ENCODE peak calls at places on chromosome 5, in five cellular contexts. One of them, this sample, is unnamed.

GRCh38 chr5:120146787-120147186 is 317.3 kb upstream of the PRR16 start:
- DNase-seq in fibroblast of lung: peak; percentile 33
- DNase-seq in kidney: no peak
- DNase-seq in MM.1S: no peak
- DNase-seq in iPS DF 6.9: no peak
- DNase-seq in this sample: no peak

GRCh38 chr5:39998518-39998917 is 573.7 kb upstream of the DAB2 start:
- DNase-seq in kidney: no peak
- DNase-seq in MM.1S: no peak
- DNase-seq in iPS DF 6.9: no peak
- DNase-seq in fibroblast of lung: no peak
- DNase-seq in this sample: peak; percentile 4

GRCh38 chr5:123089572-123089970 is 530 bp downstream of the PRDM6 start:
- DNase-seq in MM.1S: no peak
- DNase-seq in kidney: peak; percentile 70
- DNase-seq in iPS DF 6.9: no peak
- DNase-seq in fibroblast of lung: peak; percentile 34
- DNase-seq in this sample: peak; percentile 60

GRCh38 chr5:32158679-32158975 is 15.5 kb downstream of the GOLPH3 start:
- DNase-seq in kidney: no peak
- DNase-seq in MM.1S: no peak
- DNase-seq in iPS DF 6.9: no peak
- DNase-seq in fibroblast of lung: no peak
- DNase-seq in this sample: no peak

GRCh38 chr5:3412146-3412545 is 183.5 kb upstream of the IRX1 start:
- DNase-seq in kidney: no peak
- DNase-seq in iPS DF 6.9: no peak
- DNase-seq in MM.1S: peak; percentile 16
- DNase-seq in fibroblast of lung: no peak
- DNase-seq in this sample: no peak

GRCh38 chr5:64947031-64947430 is 178.3 kb downstream of the CWC27 start:
- DNase-seq in kidney: no peak
- DNase-seq in MM.1S: no peak
- DNase-seq in fibroblast of lung: peak; percentile 86
- DNase-seq in iPS DF 6.9: no peak
- DNase-seq in this sample: peak; percentile 42

GRCh38 chr5:60010328-60010727 is 116.8 kb upstream of the PDE4D start:
- DNase-seq in MM.1S: no peak
- DNase-seq in fibroblast of lung: no peak
- DNase-seq in iPS DF 6.9: no peak
- DNase-seq in kidney: no peak
- DNase-seq in this sample: no peak

GRCh38 chr5:135543151-135543818 is 7.5 kb upstream of the NEUROG1 start:
- DNase-seq in kidney: no peak
- DNase-seq in iPS DF 6.9: no peak
- DNase-seq in fibroblast of lung: no peak
- DNase-seq in MM.1S: peak; percentile 20
- DNase-seq in this sample: no peak

GRCh38 chr5:74767579-74767913 is 497 bp downstream of the NSA2 start:
- DNase-seq in MM.1S: peak; percentile 20
- DNase-seq in kidney: no peak
- DNase-seq in fibroblast of lung: peak; percentile 67
- DNase-seq in iPS DF 6.9: no peak
- DNase-seq in this sample: peak; percentile 76

GRCh38 chr5:131671994-131672655 is 37.1 kb upstream of the RAPGEF6 start:
- DNase-seq in kidney: no peak
- DNase-seq in fibroblast of lung: peak; percentile 95
- DNase-seq in iPS DF 6.9: no peak
- DNase-seq in MM.1S: no peak
- DNase-seq in this sample: peak; percentile 63

GRCh38 chr5:32928761-32929160 is 217.6 kb downstream of the NPR3 start:
- DNase-seq in fibroblast of lung: peak; percentile 40
- DNase-seq in iPS DF 6.9: no peak
- DNase-seq in kidney: no peak
- DNase-seq in MM.1S: no peak
- DNase-seq in this sample: no peak

GRCh38 chr5:132426525-132427138 is 57.1 kb downstream of the SLC22A5 start:
- DNase-seq in kidney: peak; percentile 92
- DNase-seq in iPS DF 6.9: no peak
- DNase-seq in fibroblast of lung: peak; percentile 97
- DNase-seq in MM.1S: peak; percentile 81
- DNase-seq in this sample: peak; percentile 78

GRCh38 chr5:175219256-175219835 is 224.6 kb downstream of the DRD1 start:
- DNase-seq in MM.1S: no peak
- DNase-seq in kidney: no peak
- DNase-seq in fibroblast of lung: peak; percentile 27
- DNase-seq in iPS DF 6.9: no peak
- DNase-seq in this sample: no peak

GRCh38 chr5:128084228-128085167 is 932 bp downstream of the SLC12A2 start:
- DNase-seq in MM.1S: peak; percentile 41
- DNase-seq in fibroblast of lung: peak; percentile 52
- DNase-seq in kidney: peak; percentile 85
- DNase-seq in iPS DF 6.9: no peak
- DNase-seq in this sample: peak; percentile 51

GRCh38 chr5:139149477-139150199 is 48.5 kb downstream of the SIL1 start:
- DNase-seq in iPS DF 6.9: no peak
- DNase-seq in MM.1S: no peak
- DNase-seq in kidney: no peak
- DNase-seq in fibroblast of lung: peak; percentile 85
- DNase-seq in this sample: no peak

GRCh38 chr5:38379360-38379827 is 121.0 kb downstream of the EGFLAM start:
- DNase-seq in iPS DF 6.9: no peak
- DNase-seq in fibroblast of lung: peak; percentile 1
- DNase-seq in kidney: no peak
- DNase-seq in MM.1S: no peak
- DNase-seq in this sample: no peak
- H3K36me3 ChIP-seq in iPS DF 6.9: no peaks in the 10 kb centered on the region
- H3K36me3 ChIP-seq in fibroblast of lung: no peaks in the 10 kb centered on the region
- H3K36me3 ChIP-seq in kidney: no peaks in the 10 kb centered on the region
- H3K36me3 ChIP-seq in MM.1S: no peaks in the 10 kb centered on the region
- H3K36me3 ChIP-seq in this sample: no peaks in the 10 kb centered on the region

DNA sequence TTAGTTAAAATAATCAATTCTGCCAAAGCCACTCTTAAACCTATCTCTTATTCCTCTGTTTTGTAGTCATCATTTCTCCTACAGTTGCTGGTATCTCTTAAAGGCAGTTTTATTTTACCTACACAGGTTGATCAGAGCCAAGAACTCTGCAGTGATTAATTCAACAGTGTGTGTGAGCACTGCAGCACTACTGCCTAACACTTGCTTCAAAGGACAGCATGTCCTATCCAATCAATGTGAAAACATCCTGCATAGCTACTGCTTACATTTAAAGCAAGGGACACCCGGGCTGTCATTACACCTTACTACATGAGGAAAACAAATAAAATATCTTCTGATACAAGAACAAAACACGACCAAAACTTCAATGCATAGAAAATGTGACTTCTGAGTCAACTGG is 45.1 kb upstream of the HK3 start:
- DNase-seq in fibroblast of lung: no peak
- DNase-seq in MM.1S: no peak
- DNase-seq in iPS DF 6.9: no peak
- DNase-seq in kidney: no peak
- DNase-seq in this sample: no peak
- H3K36me3 ChIP-seq in fibroblast of lung: peaks cover 4% of the 10 kb centered on the region
- H3K36me3 ChIP-seq in MM.1S: peaks cover 3% of the 10 kb centered on the region
- H3K36me3 ChIP-seq in iPS DF 6.9: no peaks in the 10 kb centered on the region
- H3K36me3 ChIP-seq in kidney: peaks cover 9% of the 10 kb centered on the region
- H3K36me3 ChIP-seq in this sample: peaks cover 4% of the 10 kb centered on the region

GRCh38 chr5:637581-638450 is 25.7 kb downstream of the CEP72 start:
- DNase-seq in iPS DF 6.9: no peak
- DNase-seq in kidney: no peak
- DNase-seq in fibroblast of lung: no peak
- DNase-seq in MM.1S: no peak
- DNase-seq in this sample: no peak

GRCh38 chr5:638501-639252 is 26.5 kb downstream of the CEP72 start:
- DNase-seq in kidney: no peak
- DNase-seq in MM.1S: no peak
- DNase-seq in iPS DF 6.9: no peak
- DNase-seq in fibroblast of lung: no peak
- DNase-seq in this sample: no peak

GRCh38 chr5:640461-641330 is 28.6 kb downstream of the CEP72 start:
- DNase-seq in iPS DF 6.9: no peak
- DNase-seq in fibroblast of lung: no peak
- DNase-seq in kidney: no peak
- DNase-seq in MM.1S: no peak
- DNase-seq in this sample: no peak

GRCh38 chr5:639584-640213 is 27.6 kb downstream of the CEP72 start:
- DNase-seq in fibroblast of lung: no peak
- DNase-seq in MM.1S: no peak
- DNase-seq in iPS DF 6.9: no peak
- DNase-seq in kidney: no peak
- DNase-seq in this sample: no peak

DNA sequence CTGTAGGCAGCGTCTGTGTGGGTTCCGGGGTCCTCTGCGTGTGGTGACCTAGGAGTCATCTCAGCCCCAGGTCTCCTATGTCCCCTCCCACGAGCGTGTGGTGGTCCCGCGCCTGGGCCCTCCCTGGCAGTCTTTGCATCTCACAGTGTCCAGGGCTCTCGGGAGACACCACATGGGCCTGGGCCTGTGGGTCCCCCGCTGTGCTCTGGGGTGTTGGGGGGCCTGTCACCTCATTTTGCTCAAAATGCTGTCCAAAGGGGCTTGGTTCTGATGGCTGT is 27.1 kb downstream of the CEP72 start:
- DNase-seq in MM.1S: no peak
- DNase-seq in iPS DF 6.9: no peak
- DNase-seq in fibroblast of lung: no peak
- DNase-seq in kidney: no peak
- DNase-seq in this sample: no peak
- H3K36me3 ChIP-seq in MM.1S: peaks cover 6% of the 10 kb centered on the region
- H3K36me3 ChIP-seq in iPS DF 6.9: peaks cover 52% of the 10 kb centered on the region
- H3K36me3 ChIP-seq in fibroblast of lung: peaks cover 11% of the 10 kb centered on the region
- H3K36me3 ChIP-seq in kidney: peaks cover 10% of the 10 kb centered on the region
- H3K36me3 ChIP-seq in this sample: no peaks in the 10 kb centered on the region

GRCh38 chr5:1801954-1802295 is 718 bp downstream of the NDUFS6 start:
- DNase-seq in fibroblast of lung: no peak
- DNase-seq in iPS DF 6.9: no peak
- DNase-seq in MM.1S: peak; percentile 35
- DNase-seq in kidney: no peak
- DNase-seq in this sample: peak; percentile 37
- H3K36me3 ChIP-seq in fibroblast of lung: peaks cover 28% of the 10 kb centered on the region
- H3K36me3 ChIP-seq in iPS DF 6.9: peaks cover 40% of the 10 kb centered on the region
- H3K36me3 ChIP-seq in MM.1S: peaks cover 22% of the 10 kb centered on the region
- H3K36me3 ChIP-seq in kidney: peaks cover 42% of the 10 kb centered on the region
- H3K36me3 ChIP-seq in this sample: no peaks in the 10 kb centered on the region

GRCh38 chr5:146164382-146164781 is 18.1 kb downstream of the LARS1 start:
- DNase-seq in MM.1S: no peak
- DNase-seq in kidney: no peak
- DNase-seq in fibroblast of lung: no peak
- DNase-seq in iPS DF 6.9: no peak
- DNase-seq in this sample: no peak
- H3K36me3 ChIP-seq in MM.1S: peaks cover 7% of the 10 kb centered on the region
- H3K36me3 ChIP-seq in kidney: peaks cover 30% of the 10 kb centered on the region
- H3K36me3 ChIP-seq in fibroblast of lung: no peaks in the 10 kb centered on the region
- H3K36me3 ChIP-seq in iPS DF 6.9: peaks cover 18% of the 10 kb centered on the region
- H3K36me3 ChIP-seq in this sample: peaks cover 5% of the 10 kb centered on the region

DNA sequence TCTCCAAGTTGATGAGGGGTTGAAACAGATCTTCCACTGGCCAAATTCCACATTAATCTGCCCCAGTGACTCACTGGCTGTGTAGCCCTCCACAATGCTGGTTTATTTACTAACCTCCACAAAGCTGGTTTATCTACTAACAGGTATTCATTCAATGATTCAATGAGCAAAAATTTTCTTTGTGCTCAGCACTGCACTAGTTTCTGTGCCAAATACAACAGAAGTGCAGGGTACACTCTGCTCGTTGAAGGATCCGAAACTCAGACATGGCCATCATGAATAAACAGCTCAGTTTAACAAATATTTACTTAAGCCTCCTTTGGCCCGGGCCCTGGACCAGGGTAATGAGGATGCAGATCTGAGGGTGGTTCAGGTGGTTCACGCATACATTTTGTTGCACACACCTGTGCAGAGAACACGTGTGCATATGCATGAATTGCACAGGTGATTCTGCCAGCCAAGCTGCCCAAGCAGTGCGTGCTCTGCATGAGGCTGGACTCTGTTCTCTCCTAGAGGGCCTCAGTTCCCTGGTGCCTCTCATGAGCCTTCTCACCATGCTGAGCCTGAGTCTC is 71.0 kb downstream of the SH3PXD2B start:
- DNase-seq in iPS DF 6.9: no peak
- DNase-seq in MM.1S: no peak
- DNase-seq in fibroblast of lung: peak; percentile 86
- DNase-seq in kidney: no peak
- DNase-seq in this sample: peak; percentile 70
- H3K36me3 ChIP-seq in iPS DF 6.9: peaks cover 9% of the 10 kb centered on the region
- H3K36me3 ChIP-seq in MM.1S: no peaks in the 10 kb centered on the region
- H3K36me3 ChIP-seq in fibroblast of lung: peaks cover 8% of the 10 kb centered on the region
- H3K36me3 ChIP-seq in kidney: no peaks in the 10 kb centered on the region
- H3K36me3 ChIP-seq in this sample: no peaks in the 10 kb centered on the region

GRCh38 chr5:96781031-96781733 is 26.6 kb downstream of the ERAP1 start:
- DNase-seq in kidney: no peak
- DNase-seq in iPS DF 6.9: no peak
- DNase-seq in MM.1S: no peak
- DNase-seq in fibroblast of lung: peak; percentile 71
- DNase-seq in this sample: peak; percentile 26
- H3K36me3 ChIP-seq in kidney: peaks cover 27% of the 10 kb centered on the region
- H3K36me3 ChIP-seq in iPS DF 6.9: no peaks in the 10 kb centered on the region
- H3K36me3 ChIP-seq in MM.1S: peaks cover 4% of the 10 kb centered on the region
- H3K36me3 ChIP-seq in fibroblast of lung: peaks cover 10% of the 10 kb centered on the region
- H3K36me3 ChIP-seq in this sample: no peaks in the 10 kb centered on the region

This sample was measured in hepatocyte.